ENCODE peak calls at places on chromosomes 11 and 22, in nine cellular contexts. One of them, this sample, is unnamed.

GRCh38 chr11:12971955-12972354 is 37.2 kb upstream of the RASSF10 start:
- DNase-seq in AG09309: no peak
- DNase-seq in RWPE1: no peak
- DNase-seq in fibroblast of mammary gland: no peak
- DNase-seq in mucosa of descending colon: no peak
- DNase-seq in GM13976: no peak
- DNase-seq in astrocyte of the spinal cord: no peak
- DNase-seq in heart right ventricle: no peak
- DNase-seq in WTC11: no peak
- DNase-seq in this sample: no peak

GRCh38 chr22:47918276-47918928 is 1156.0 kb downstream of the TBC1D22A start:
- DNase-seq in AG09309: no peak
- DNase-seq in RWPE1: no peak
- DNase-seq in fibroblast of mammary gland: no peak
- DNase-seq in mucosa of descending colon: no peak
- DNase-seq in GM13976: no peak
- DNase-seq in astrocyte of the spinal cord: no peak
- DNase-seq in heart right ventricle: no peak
- DNase-seq in WTC11: no peak
- DNase-seq in this sample: no peak

GRCh38 chr11:64263021-64263946 is 12.0 kb downstream of the PLCB3 start:
- DNase-seq in AG09309: no peak
- DNase-seq in RWPE1: no peak
- DNase-seq in fibroblast of mammary gland: peak; percentile 51
- DNase-seq in mucosa of descending colon: no peak
- DNase-seq in GM13976: no peak
- DNase-seq in astrocyte of the spinal cord: peak; percentile 71
- DNase-seq in heart right ventricle: no peak
- DNase-seq in WTC11: no peak
- DNase-seq in this sample: peak; percentile 47

GRCh38 chr22:45090364-45090960 is 73.3 kb upstream of the NUP50 start:
- DNase-seq in AG09309: no peak
- DNase-seq in RWPE1: no peak
- DNase-seq in fibroblast of mammary gland: no peak
- DNase-seq in mucosa of descending colon: peak; percentile 43
- DNase-seq in GM13976: no peak
- DNase-seq in astrocyte of the spinal cord: peak; percentile 31
- DNase-seq in heart right ventricle: no peak
- DNase-seq in WTC11: peak; percentile 54
- DNase-seq in this sample: peak; percentile 52

GRCh38 chr22:39932918-39933649 is 27.1 kb upstream of the TMA7B start:
- DNase-seq in AG09309: no peak
- DNase-seq in RWPE1: no peak
- DNase-seq in fibroblast of mammary gland: peak; percentile 43
- DNase-seq in mucosa of descending colon: peak; percentile 57
- DNase-seq in GM13976: peak; percentile 49
- DNase-seq in astrocyte of the spinal cord: peak; percentile 37
- DNase-seq in heart right ventricle: no peak
- DNase-seq in WTC11: peak; percentile 89
- DNase-seq in this sample: peak; percentile 3

GRCh38 chr22:35477911-35478582 is 62.6 kb upstream of the RASD2 start:
- DNase-seq in AG09309: peak; percentile 32
- DNase-seq in RWPE1: peak; percentile 69
- DNase-seq in fibroblast of mammary gland: peak; percentile 90
- DNase-seq in mucosa of descending colon: peak; percentile 76
- DNase-seq in GM13976: no peak
- DNase-seq in astrocyte of the spinal cord: peak; percentile 64
- DNase-seq in heart right ventricle: peak; percentile 50
- DNase-seq in WTC11: no peak
- DNase-seq in this sample: peak; percentile 86

GRCh38 chr11:114076974-114077373 is 17.5 kb downstream of the ZBTB16 start:
- DNase-seq in AG09309: no peak
- DNase-seq in RWPE1: no peak
- DNase-seq in fibroblast of mammary gland: no peak
- DNase-seq in mucosa of descending colon: no peak
- DNase-seq in GM13976: no peak
- DNase-seq in astrocyte of the spinal cord: no peak
- DNase-seq in heart right ventricle: no peak
- DNase-seq in WTC11: no peak
- DNase-seq in this sample: no peak

GRCh38 chr11:124301482-124301881 is 12.3 kb downstream of the OR8D1 start:
- DNase-seq in AG09309: no peak
- DNase-seq in RWPE1: no peak
- DNase-seq in fibroblast of mammary gland: peak; percentile 75
- DNase-seq in mucosa of descending colon: no peak
- DNase-seq in GM13976: no peak
- DNase-seq in astrocyte of the spinal cord: peak; percentile 82
- DNase-seq in heart right ventricle: no peak
- DNase-seq in WTC11: no peak
- DNase-seq in this sample: no peak

GRCh38 chr11:34773826-34774225 is 142.4 kb downstream of the APIP start:
- DNase-seq in AG09309: no peak
- DNase-seq in RWPE1: no peak
- DNase-seq in fibroblast of mammary gland: peak; percentile 64
- DNase-seq in mucosa of descending colon: no peak
- DNase-seq in GM13976: no peak
- DNase-seq in astrocyte of the spinal cord: peak; percentile 80
- DNase-seq in heart right ventricle: no peak
- DNase-seq in WTC11: no peak
- DNase-seq in this sample: no peak

DNA sequence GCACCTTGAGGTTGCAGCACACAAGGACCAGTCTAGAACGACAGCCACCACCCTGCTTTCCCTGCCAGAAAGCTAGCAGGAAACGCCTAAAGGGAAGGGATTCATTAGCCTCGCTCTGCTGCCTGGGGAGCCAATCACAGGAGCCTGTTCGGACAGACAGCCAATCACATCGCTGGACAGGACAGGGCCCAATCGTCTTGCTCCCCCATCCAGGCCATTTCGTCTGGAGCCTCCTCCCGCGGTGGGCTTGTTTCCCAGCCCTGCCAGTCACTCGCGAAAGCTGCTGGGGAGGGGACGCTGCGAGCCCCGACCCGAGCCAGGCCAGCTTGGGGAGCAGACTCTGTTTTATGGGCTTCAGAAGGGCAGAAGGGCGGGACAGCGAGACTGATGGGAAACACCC is 79.8 kb upstream of the NCAM1 start:
- DNase-seq in AG09309: no peak
- DNase-seq in RWPE1: peak; percentile 86
- DNase-seq in fibroblast of mammary gland: no peak
- DNase-seq in mucosa of descending colon: peak; percentile 52
- DNase-seq in GM13976: no peak
- DNase-seq in astrocyte of the spinal cord: peak; percentile 41
- DNase-seq in heart right ventricle: peak; percentile 71
- DNase-seq in WTC11: peak; percentile 74
- DNase-seq in this sample: no peak
- TF ChIP-seq CTCF in AG09309: no peak
- TF ChIP-seq CTCF in RWPE1: no peak
- TF ChIP-seq CTCF in fibroblast of mammary gland: no peak
- TF ChIP-seq CTCF in mucosa of descending colon: no peak
- TF ChIP-seq CTCF in GM13976: no peak
- TF ChIP-seq CTCF in astrocyte of the spinal cord: no peak
- TF ChIP-seq CTCF in heart right ventricle: no peak
- TF ChIP-seq CTCF in WTC11: no peak
- TF ChIP-seq CTCF in this sample: no peak

GRCh38 chr11:15526032-15526431 is 411.3 kb downstream of the INSC start:
- DNase-seq in AG09309: no peak
- DNase-seq in RWPE1: no peak
- DNase-seq in fibroblast of mammary gland: no peak
- DNase-seq in mucosa of descending colon: no peak
- DNase-seq in GM13976: no peak
- DNase-seq in astrocyte of the spinal cord: no peak
- DNase-seq in heart right ventricle: no peak
- DNase-seq in WTC11: no peak
- DNase-seq in this sample: no peak
- TF ChIP-seq CTCF in AG09309: no peak
- TF ChIP-seq CTCF in RWPE1: no peak
- TF ChIP-seq CTCF in fibroblast of mammary gland: no peak
- TF ChIP-seq CTCF in mucosa of descending colon: no peak
- TF ChIP-seq CTCF in GM13976: no peak
- TF ChIP-seq CTCF in astrocyte of the spinal cord: no peak
- TF ChIP-seq CTCF in heart right ventricle: no peak
- TF ChIP-seq CTCF in WTC11: no peak
- TF ChIP-seq CTCF in this sample: no peak

GRCh38 chr11:109036011-109036410 is 371.1 kb downstream of the DDX10 start:
- DNase-seq in AG09309: no peak
- DNase-seq in RWPE1: no peak
- DNase-seq in fibroblast of mammary gland: no peak
- DNase-seq in mucosa of descending colon: no peak
- DNase-seq in GM13976: no peak
- DNase-seq in astrocyte of the spinal cord: no peak
- DNase-seq in heart right ventricle: no peak
- DNase-seq in WTC11: no peak
- DNase-seq in this sample: no peak
- TF ChIP-seq CTCF in AG09309: no peak
- TF ChIP-seq CTCF in RWPE1: no peak
- TF ChIP-seq CTCF in fibroblast of mammary gland: no peak
- TF ChIP-seq CTCF in mucosa of descending colon: no peak
- TF ChIP-seq CTCF in GM13976: no peak
- TF ChIP-seq CTCF in astrocyte of the spinal cord: no peak
- TF ChIP-seq CTCF in heart right ventricle: no peak
- TF ChIP-seq CTCF in WTC11: no peak
- TF ChIP-seq CTCF in this sample: no peak

GRCh38 chr11:10631761-10632160 is 61.8 kb downstream of the IRAG1 start:
- DNase-seq in AG09309: no peak
- DNase-seq in RWPE1: no peak
- DNase-seq in fibroblast of mammary gland: no peak
- DNase-seq in mucosa of descending colon: no peak
- DNase-seq in GM13976: no peak
- DNase-seq in astrocyte of the spinal cord: no peak
- DNase-seq in heart right ventricle: no peak
- DNase-seq in WTC11: no peak
- DNase-seq in this sample: no peak

GRCh38 chr11:10634407-10634806 is 59.1 kb downstream of the IRAG1 start:
- DNase-seq in AG09309: no peak
- DNase-seq in RWPE1: no peak
- DNase-seq in fibroblast of mammary gland: no peak
- DNase-seq in mucosa of descending colon: no peak
- DNase-seq in GM13976: no peak
- DNase-seq in astrocyte of the spinal cord: no peak
- DNase-seq in heart right ventricle: no peak
- DNase-seq in WTC11: no peak
- DNase-seq in this sample: no peak

GRCh38 chr11:10629431-10630002 is 61.1 kb upstream of the LYVE1 start:
- DNase-seq in AG09309: no peak
- DNase-seq in RWPE1: no peak
- DNase-seq in fibroblast of mammary gland: no peak
- DNase-seq in mucosa of descending colon: no peak
- DNase-seq in GM13976: no peak
- DNase-seq in astrocyte of the spinal cord: no peak
- DNase-seq in heart right ventricle: no peak
- DNase-seq in WTC11: no peak
- DNase-seq in this sample: no peak

GRCh38 chr11:10632483-10632882 is 61.1 kb downstream of the IRAG1 start:
- DNase-seq in AG09309: no peak
- DNase-seq in RWPE1: no peak
- DNase-seq in fibroblast of mammary gland: no peak
- DNase-seq in mucosa of descending colon: no peak
- DNase-seq in GM13976: no peak
- DNase-seq in astrocyte of the spinal cord: no peak
- DNase-seq in heart right ventricle: no peak
- DNase-seq in WTC11: no peak
- DNase-seq in this sample: no peak

GRCh38 chr11:10633261-10633660 is 60.3 kb downstream of the IRAG1 start:
- DNase-seq in AG09309: no peak
- DNase-seq in RWPE1: peak; percentile 34
- DNase-seq in fibroblast of mammary gland: no peak
- DNase-seq in mucosa of descending colon: no peak
- DNase-seq in GM13976: no peak
- DNase-seq in astrocyte of the spinal cord: no peak
- DNase-seq in heart right ventricle: no peak
- DNase-seq in WTC11: no peak
- DNase-seq in this sample: no peak
- TF ChIP-seq CTCF in AG09309: no peak
- TF ChIP-seq CTCF in RWPE1: no peak
- TF ChIP-seq CTCF in fibroblast of mammary gland: no peak
- TF ChIP-seq CTCF in mucosa of descending colon: no peak
- TF ChIP-seq CTCF in GM13976: no peak
- TF ChIP-seq CTCF in astrocyte of the spinal cord: no peak
- TF ChIP-seq CTCF in heart right ventricle: no peak
- TF ChIP-seq CTCF in WTC11: no peak
- TF ChIP-seq CTCF in this sample: no peak

GRCh38 chr11:2833938-2834892 is 51.4 kb downstream of the CDKN1C start:
- DNase-seq in AG09309: no peak
- DNase-seq in RWPE1: no peak
- DNase-seq in fibroblast of mammary gland: no peak
- DNase-seq in mucosa of descending colon: no peak
- DNase-seq in GM13976: no peak
- DNase-seq in astrocyte of the spinal cord: no peak
- DNase-seq in heart right ventricle: peak; percentile 5
- DNase-seq in WTC11: no peak
- DNase-seq in this sample: no peak
- TF ChIP-seq CTCF in AG09309: no peak
- TF ChIP-seq CTCF in RWPE1: no peak
- TF ChIP-seq CTCF in fibroblast of mammary gland: no peak
- TF ChIP-seq CTCF in mucosa of descending colon: no peak
- TF ChIP-seq CTCF in GM13976: no peak
- TF ChIP-seq CTCF in astrocyte of the spinal cord: no peak
- TF ChIP-seq CTCF in heart right ventricle: no peak
- TF ChIP-seq CTCF in WTC11: no peak
- TF ChIP-seq CTCF in this sample: no peak

DNA sequence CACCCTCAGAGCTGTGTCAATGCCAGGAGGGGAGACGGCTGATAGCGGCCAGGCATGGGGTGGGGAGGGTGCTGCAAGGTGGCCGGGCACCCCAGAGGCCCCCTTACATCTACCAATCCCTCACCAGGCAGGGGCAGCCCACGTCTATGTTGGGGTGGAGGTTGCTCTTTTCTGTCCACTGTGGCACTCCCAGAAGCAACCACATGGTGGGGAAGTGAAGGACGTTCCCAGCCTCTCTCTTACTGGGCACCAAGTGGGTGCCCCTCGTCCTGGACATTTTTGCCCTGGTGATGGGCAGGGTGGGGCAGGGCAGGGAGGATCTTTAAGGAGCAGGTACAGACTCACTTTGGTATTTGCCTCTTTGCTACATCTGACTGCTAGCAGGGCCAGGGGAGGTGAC is 47.5 kb downstream of the NECTIN1 start:
- DNase-seq in AG09309: no peak
- DNase-seq in RWPE1: no peak
- DNase-seq in fibroblast of mammary gland: no peak
- DNase-seq in mucosa of descending colon: no peak
- DNase-seq in GM13976: no peak
- DNase-seq in astrocyte of the spinal cord: no peak
- DNase-seq in heart right ventricle: no peak
- DNase-seq in WTC11: no peak
- DNase-seq in this sample: no peak
- TF ChIP-seq CTCF in AG09309: peak; percentile 18
- TF ChIP-seq CTCF in RWPE1: no peak
- TF ChIP-seq CTCF in fibroblast of mammary gland: no peak
- TF ChIP-seq CTCF in mucosa of descending colon: no peak
- TF ChIP-seq CTCF in GM13976: no peak
- TF ChIP-seq CTCF in astrocyte of the spinal cord: peak; percentile 7
- TF ChIP-seq CTCF in heart right ventricle: peak; percentile 32
- TF ChIP-seq CTCF in WTC11: no peak
- TF ChIP-seq CTCF in this sample: no peak

This sample was measured in HFFc6.